ENCODE peak calls at places on chromosome 21, in four cellular contexts. E is transverse colon, R is NCI-H1105, C is astrocyte of the cerebellum. X is an unnamed sample.

GRCh38 chr21:46613391-46613790 is 8.5 kb upstream of the S100B start:
- DNase-seq in C (no peak), E (no peak), R (no peak), X (no peak)

GRCh38 chr21:46159841-46160562 is 4.6 kb upstream of the FTCD start:
- DNase-seq in C (no peak), R (no peak), E (no peak), X (no peak)

GRCh38 chr21:45590246-45590725 is 48.0 kb upstream of the SLC19A1 start:
- DNase-seq in C (no peak), R (no peak), E (peak), X (no peak)

GRCh38 chr21:44615881-44616590 is 4.2 kb downstream of the KRTAP10-8 start:
- DNase-seq in C (no peak), R (no peak), E (no peak), X (no peak)

GRCh38 chr21:33940164-33940563 is 24.6 kb upstream of the ATP5PO start:
- DNase-seq in E (no peak), C (no peak), R (no peak), X (no peak)

GRCh38 chr21:34367320-34367935 is 3.6 kb downstream of the KCNE2 start:
- DNase-seq in C (peak), E (peak), R (peak), X (peak)

GRCh38 chr21:42340187-42340586 is 10.6 kb downstream of the TFF2 start:
- DNase-seq in E (no peak), R (no peak), C (no peak), X (no peak)

GRCh38 chr21:14545906-14546480 is at the start of gene SAMSN1:
- DNase-seq in C (no peak), R (no peak), E (peak), X (no peak)

GRCh38 chr21:45975017-45975595 is 6.5 kb upstream of the COL6A1 start:
- DNase-seq in R (no peak), E (peak), C (no peak), X (no peak)

GRCh38 chr21:15058718-15059316 is 6.0 kb downstream of the NRIP1 start:
- DNase-seq in C (no peak), R (no peak), E (no peak), X (no peak)

GRCh38 chr21:14382486-14382834 is 486 bp downstream of the HSPA13 start:
- DNase-seq in R (peak), C (no peak), E (no peak), X (no peak)

GRCh38 chr21:35335951-35336446 is 286.9 kb upstream of the RUNX1 start:
- DNase-seq in R (no peak), C (no peak), E (no peak), X (no peak)

GRCh38 chr21:17925000-17925610 is 105.9 kb upstream of the C21orf91 start:
- DNase-seq in E (peak), R (peak), C (no peak), X (no peak)

GRCh38 chr21:37057614-37058013 is 15.3 kb downstream of the PIGP start:
- DNase-seq in E (no peak), R (no peak), C (no peak), X (no peak)

GRCh38 chr21:29526545-29526944 is 227.8 kb downstream of the BACH1 start:
- DNase-seq in E (no peak), R (no peak), C (no peak), X (no peak)

GRCh38 chr21:30408782-30409494 is 13.1 kb downstream of the KRTAP13-1 start:
- DNase-seq in C (peak), R (peak), E (peak), X (no peak)

GRCh38 chr21:43194303-43195130 is 25.7 kb downstream of the CRYAA start:
- DNase-seq in R (no peak), C (no peak), E (no peak), X (no peak)

GRCh38 chr21:46543306-46543705 is 61.6 kb downstream of the S100B start:
- DNase-seq in E (no peak), R (no peak), C (no peak), X (no peak)

GRCh38 chr21:42145569-42146250 is 73.2 kb upstream of the ABCG1 start:
- DNase-seq in E (peak), R (peak), C (peak), X (peak)

X was measured in smooth muscle cell of the brain vasculature.